ENCODE peak calls at places on chromosomes 6 and 20, in seven cellular contexts. One of them, this sample, is unnamed.

GRCh38 chr6:25010166-25010565 is 74.4 kb upstream of the RIPOR2 start:
- DNase-seq in fibroblast of pulmonary artery: no peak
- DNase-seq in heart right ventricle: no peak
- DNase-seq in lower leg skin: no peak
- DNase-seq in adrenal gland: no peak
- DNase-seq in GM23338: no peak
- DNase-seq in natural killer cell: peak
- DNase-seq in this sample: no peak

GRCh38 chr20:50052550-50052949 is 60.4 kb downstream of the UBE2V1 start:
- DNase-seq in fibroblast of pulmonary artery: no peak
- DNase-seq in heart right ventricle: no peak
- DNase-seq in lower leg skin: no peak
- DNase-seq in adrenal gland: no peak
- DNase-seq in GM23338: no peak
- DNase-seq in natural killer cell: no peak
- DNase-seq in this sample: no peak

GRCh38 chr6:1612902-1613301 is 3.2 kb downstream of the FOXC1 start:
- DNase-seq in fibroblast of pulmonary artery: peak
- DNase-seq in heart right ventricle: no peak
- DNase-seq in lower leg skin: no peak
- DNase-seq in adrenal gland: no peak
- DNase-seq in GM23338: no peak
- DNase-seq in natural killer cell: no peak
- DNase-seq in this sample: no peak

GRCh38 chr6:32177182-32177787 is 920 bp upstream of the RNF5 start:
- DNase-seq in fibroblast of pulmonary artery: no peak
- DNase-seq in heart right ventricle: no peak
- DNase-seq in lower leg skin: no peak
- DNase-seq in adrenal gland: peak
- DNase-seq in GM23338: peak
- DNase-seq in natural killer cell: no peak
- DNase-seq in this sample: no peak

GRCh38 chr6:131877999-131878789 is 70.4 kb downstream of the ENPP1 start:
- DNase-seq in fibroblast of pulmonary artery: peak
- DNase-seq in heart right ventricle: no peak
- DNase-seq in lower leg skin: no peak
- DNase-seq in adrenal gland: peak
- DNase-seq in GM23338: no peak
- DNase-seq in natural killer cell: no peak
- DNase-seq in this sample: no peak

GRCh38 chr6:150745896-150746295 is 119.6 kb upstream of the MTHFD1L start:
- DNase-seq in fibroblast of pulmonary artery: no peak
- DNase-seq in heart right ventricle: peak
- DNase-seq in lower leg skin: no peak
- DNase-seq in adrenal gland: no peak
- DNase-seq in GM23338: no peak
- DNase-seq in natural killer cell: no peak
- DNase-seq in this sample: no peak

GRCh38 chr6:20692023-20692422 is 157.8 kb downstream of the CDKAL1 start:
- DNase-seq in fibroblast of pulmonary artery: no peak
- DNase-seq in heart right ventricle: no peak
- DNase-seq in lower leg skin: no peak
- DNase-seq in adrenal gland: no peak
- DNase-seq in GM23338: no peak
- DNase-seq in natural killer cell: no peak
- DNase-seq in this sample: no peak

GRCh38 chr6:111750753-111751684 is 122.2 kb downstream of the FYN start:
- DNase-seq in fibroblast of pulmonary artery: peak
- DNase-seq in heart right ventricle: no peak
- DNase-seq in lower leg skin: no peak
- DNase-seq in adrenal gland: no peak
- DNase-seq in GM23338: peak
- DNase-seq in natural killer cell: peak
- DNase-seq in this sample: no peak

GRCh38 chr6:7672066-7673062 is 53.5 kb upstream of the BMP6 start:
- DNase-seq in fibroblast of pulmonary artery: no peak
- DNase-seq in heart right ventricle: no peak
- DNase-seq in lower leg skin: peak
- DNase-seq in adrenal gland: no peak
- DNase-seq in GM23338: no peak
- DNase-seq in natural killer cell: no peak
- DNase-seq in this sample: no peak

GRCh38 chr20:38806855-38807655 is 1.6 kb downstream of the PPP1R16B start:
- DNase-seq in fibroblast of pulmonary artery: no peak
- DNase-seq in heart right ventricle: no peak
- DNase-seq in lower leg skin: no peak
- DNase-seq in adrenal gland: no peak
- DNase-seq in GM23338: peak
- DNase-seq in natural killer cell: peak
- DNase-seq in this sample: no peak

GRCh38 chr6:119533603-119534279 is 184.2 kb upstream of the MAN1A1 start:
- DNase-seq in fibroblast of pulmonary artery: peak
- DNase-seq in heart right ventricle: no peak
- DNase-seq in lower leg skin: no peak
- DNase-seq in adrenal gland: no peak
- DNase-seq in GM23338: no peak
- DNase-seq in natural killer cell: no peak
- DNase-seq in this sample: no peak

GRCh38 chr6:152552616-152553209 is 84.4 kb downstream of the SYNE1 start:
- DNase-seq in fibroblast of pulmonary artery: peak
- DNase-seq in heart right ventricle: peak
- DNase-seq in lower leg skin: peak
- DNase-seq in adrenal gland: peak
- DNase-seq in GM23338: peak
- DNase-seq in natural killer cell: peak
- DNase-seq in this sample: peak

GRCh38 chr6:126107475-126108121 is 121.3 kb downstream of the TRMT11 start:
- DNase-seq in fibroblast of pulmonary artery: peak
- DNase-seq in heart right ventricle: no peak
- DNase-seq in lower leg skin: no peak
- DNase-seq in adrenal gland: no peak
- DNase-seq in GM23338: peak
- DNase-seq in natural killer cell: no peak
- DNase-seq in this sample: no peak

GRCh38 chr20:25544316-25544715 is 41.0 kb downstream of the NINL start:
- DNase-seq in fibroblast of pulmonary artery: peak
- DNase-seq in heart right ventricle: no peak
- DNase-seq in lower leg skin: no peak
- DNase-seq in adrenal gland: no peak
- DNase-seq in GM23338: no peak
- DNase-seq in natural killer cell: no peak
- DNase-seq in this sample: no peak

GRCh38 chr6:147023581-147023980 is 180.6 kb upstream of the STXBP5 start:
- DNase-seq in fibroblast of pulmonary artery: no peak
- DNase-seq in heart right ventricle: no peak
- DNase-seq in lower leg skin: no peak
- DNase-seq in adrenal gland: no peak
- DNase-seq in GM23338: peak
- DNase-seq in natural killer cell: no peak
- DNase-seq in this sample: no peak

GRCh38 chr6:150410906-150411305 is 42.1 kb downstream of the IYD start:
- DNase-seq in fibroblast of pulmonary artery: peak
- DNase-seq in heart right ventricle: no peak
- DNase-seq in lower leg skin: no peak
- DNase-seq in adrenal gland: no peak
- DNase-seq in GM23338: no peak
- DNase-seq in natural killer cell: no peak
- DNase-seq in this sample: no peak

GRCh38 chr6:84546427-84546914 is 217.9 kb downstream of the TBX18 start:
- DNase-seq in fibroblast of pulmonary artery: no peak
- DNase-seq in heart right ventricle: no peak
- DNase-seq in lower leg skin: no peak
- DNase-seq in adrenal gland: no peak
- DNase-seq in GM23338: no peak
- DNase-seq in natural killer cell: no peak
- DNase-seq in this sample: no peak

GRCh38 chr6:107030151-107030550 is 2.2 kb downstream of the MTRES1 start:
- DNase-seq in fibroblast of pulmonary artery: no peak
- DNase-seq in heart right ventricle: no peak
- DNase-seq in lower leg skin: no peak
- DNase-seq in adrenal gland: no peak
- DNase-seq in GM23338: no peak
- DNase-seq in natural killer cell: no peak
- DNase-seq in this sample: no peak

GRCh38 chr6:26273673-26274595 is 91.1 kb upstream of the BTN3A2 start:
- DNase-seq in fibroblast of pulmonary artery: no peak
- DNase-seq in heart right ventricle: no peak
- DNase-seq in lower leg skin: no peak
- DNase-seq in adrenal gland: no peak
- DNase-seq in GM23338: no peak
- DNase-seq in natural killer cell: no peak
- DNase-seq in this sample: no peak

DNA sequence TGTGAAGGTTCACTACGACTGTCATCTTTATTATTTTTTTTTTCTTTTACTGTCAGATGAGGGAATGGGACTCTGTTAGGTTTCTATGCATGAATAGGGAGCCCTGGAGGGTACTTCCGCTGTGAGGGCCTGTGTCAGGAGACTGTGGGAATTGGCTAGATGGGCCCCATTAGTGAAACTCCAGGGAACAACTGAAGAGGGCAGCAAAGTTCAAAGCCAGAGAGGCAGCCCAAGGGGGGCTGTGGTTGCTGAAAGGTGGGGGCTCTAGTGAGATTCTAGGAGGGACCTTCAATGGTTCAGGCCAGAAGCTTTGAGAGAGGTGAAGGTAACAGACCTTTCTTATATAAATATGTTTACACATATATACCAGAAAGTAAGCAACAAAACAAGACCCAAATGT is 13.2 kb upstream of the EPB41L1 start:
- DNase-seq in fibroblast of pulmonary artery: no peak
- DNase-seq in heart right ventricle: no peak
- DNase-seq in lower leg skin: no peak
- DNase-seq in adrenal gland: no peak
- DNase-seq in GM23338: no peak
- DNase-seq in natural killer cell: no peak
- DNase-seq in this sample: no peak
- TF ChIP-seq CTCF in fibroblast of pulmonary artery: no peak
- TF ChIP-seq CTCF in heart right ventricle: no peak
- TF ChIP-seq CTCF in lower leg skin: no peak
- TF ChIP-seq CTCF in adrenal gland: no peak
- TF ChIP-seq CTCF in GM23338: peak
- TF ChIP-seq CTCF in natural killer cell: no peak
- TF ChIP-seq CTCF in this sample: no peak

GRCh38 chr6:17280552-17281090 is 540 bp upstream of the RBM24 start:
- DNase-seq in fibroblast of pulmonary artery: peak
- DNase-seq in heart right ventricle: peak
- DNase-seq in lower leg skin: peak
- DNase-seq in adrenal gland: no peak
- DNase-seq in GM23338: peak
- DNase-seq in natural killer cell: no peak
- DNase-seq in this sample: peak

GRCh38 chr6:17281497-17282481 is 628 bp downstream of the RBM24 start:
- DNase-seq in fibroblast of pulmonary artery: peak
- DNase-seq in heart right ventricle: peak
- DNase-seq in lower leg skin: peak
- DNase-seq in adrenal gland: no peak
- DNase-seq in GM23338: peak
- DNase-seq in natural killer cell: no peak
- DNase-seq in this sample: no peak

GRCh38 chr6:17280138-17280537 is 1.0 kb upstream of the RBM24 start:
- DNase-seq in fibroblast of pulmonary artery: no peak
- DNase-seq in heart right ventricle: no peak
- DNase-seq in lower leg skin: no peak
- DNase-seq in adrenal gland: no peak
- DNase-seq in GM23338: no peak
- DNase-seq in natural killer cell: no peak
- DNase-seq in this sample: no peak

GRCh38 chr6:17283074-17283473 is 1.9 kb downstream of the RBM24 start:
- DNase-seq in fibroblast of pulmonary artery: no peak
- DNase-seq in heart right ventricle: no peak
- DNase-seq in lower leg skin: no peak
- DNase-seq in adrenal gland: no peak
- DNase-seq in GM23338: no peak
- DNase-seq in natural killer cell: no peak
- DNase-seq in this sample: no peak

GRCh38 chr6:17281100-17281496 is at the start of gene RBM24:
- DNase-seq in fibroblast of pulmonary artery: peak
- DNase-seq in heart right ventricle: peak
- DNase-seq in lower leg skin: peak
- DNase-seq in adrenal gland: peak
- DNase-seq in GM23338: peak
- DNase-seq in natural killer cell: no peak
- DNase-seq in this sample: no peak
- TF ChIP-seq CTCF in fibroblast of pulmonary artery: peak
- TF ChIP-seq CTCF in heart right ventricle: no peak
- TF ChIP-seq CTCF in lower leg skin: no peak
- TF ChIP-seq CTCF in adrenal gland: no peak
- TF ChIP-seq CTCF in GM23338: peak
- TF ChIP-seq CTCF in natural killer cell: no peak
- TF ChIP-seq CTCF in this sample: no peak

GRCh38 chr6:18302561-18303439 is 38.5 kb upstream of the DEK start:
- DNase-seq in fibroblast of pulmonary artery: peak
- DNase-seq in heart right ventricle: no peak
- DNase-seq in lower leg skin: no peak
- DNase-seq in adrenal gland: no peak
- DNase-seq in GM23338: peak
- DNase-seq in natural killer cell: no peak
- DNase-seq in this sample: no peak
- TF ChIP-seq CTCF in fibroblast of pulmonary artery: peak
- TF ChIP-seq CTCF in heart right ventricle: no peak
- TF ChIP-seq CTCF in lower leg skin: no peak
- TF ChIP-seq CTCF in adrenal gland: no peak
- TF ChIP-seq CTCF in GM23338: peak
- TF ChIP-seq CTCF in natural killer cell: no peak
- TF ChIP-seq CTCF in this sample: no peak

GRCh38 chr20:4546786-4547185 is 174.9 kb upstream of the PRND start:
- DNase-seq in fibroblast of pulmonary artery: peak
- DNase-seq in heart right ventricle: no peak
- DNase-seq in lower leg skin: no peak
- DNase-seq in adrenal gland: no peak
- DNase-seq in GM23338: no peak
- DNase-seq in natural killer cell: no peak
- DNase-seq in this sample: no peak
- TF ChIP-seq CTCF in fibroblast of pulmonary artery: no peak
- TF ChIP-seq CTCF in heart right ventricle: no peak
- TF ChIP-seq CTCF in lower leg skin: no peak
- TF ChIP-seq CTCF in adrenal gland: no peak
- TF ChIP-seq CTCF in GM23338: no peak
- TF ChIP-seq CTCF in natural killer cell: no peak
- TF ChIP-seq CTCF in this sample: no peak

GRCh38 chr20:56945057-56945456 is 316.0 kb downstream of the TFAP2C start:
- DNase-seq in fibroblast of pulmonary artery: no peak
- DNase-seq in heart right ventricle: no peak
- DNase-seq in lower leg skin: no peak
- DNase-seq in adrenal gland: no peak
- DNase-seq in GM23338: no peak
- DNase-seq in natural killer cell: no peak
- DNase-seq in this sample: no peak
- TF ChIP-seq CTCF in fibroblast of pulmonary artery: no peak
- TF ChIP-seq CTCF in heart right ventricle: no peak
- TF ChIP-seq CTCF in lower leg skin: no peak
- TF ChIP-seq CTCF in adrenal gland: no peak
- TF ChIP-seq CTCF in GM23338: no peak
- TF ChIP-seq CTCF in natural killer cell: no peak
- TF ChIP-seq CTCF in this sample: no peak

DNA sequence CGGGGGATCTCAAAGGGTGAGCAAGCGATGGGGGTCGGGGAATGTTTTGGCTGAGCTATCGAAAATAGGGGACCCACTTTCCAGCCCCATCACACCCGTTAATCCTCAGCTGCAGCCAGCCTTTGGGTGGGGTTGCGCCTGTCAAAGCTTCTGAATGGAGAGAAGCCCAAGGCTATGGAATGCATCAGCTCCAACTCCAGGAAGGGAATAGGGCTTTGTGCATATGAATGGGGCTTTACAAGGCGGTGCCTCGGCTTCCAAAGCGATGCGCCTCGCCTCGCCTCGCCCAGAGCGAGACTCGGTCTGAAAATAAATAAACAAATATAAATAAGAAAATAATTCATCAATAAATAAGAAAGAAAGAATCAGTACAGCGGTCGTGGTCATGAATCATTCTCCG is 751.4 kb upstream of the DEFB115 start:
- DNase-seq in fibroblast of pulmonary artery: no peak
- DNase-seq in heart right ventricle: no peak
- DNase-seq in lower leg skin: no peak
- DNase-seq in adrenal gland: no peak
- DNase-seq in GM23338: peak
- DNase-seq in natural killer cell: no peak
- DNase-seq in this sample: no peak
- TF ChIP-seq CTCF in fibroblast of pulmonary artery: no peak
- TF ChIP-seq CTCF in heart right ventricle: no peak
- TF ChIP-seq CTCF in lower leg skin: no peak
- TF ChIP-seq CTCF in adrenal gland: no peak
- TF ChIP-seq CTCF in GM23338: no peak
- TF ChIP-seq CTCF in natural killer cell: no peak
- TF ChIP-seq CTCF in this sample: no peak